ENCODE peak calls at places on chromosomes 6 and 20, in six cellular contexts. H, W, T, J, N and R are unnamed samples.

GRCh38 chr20:36876473-36876833 is 515 bp downstream of the TLDC2 start:
- DNase-seq in H (no peak), W (no peak), T (no peak), J (peak), N (no peak), R (no peak)

GRCh38 chr6:1627884-1628550 is 18.3 kb downstream of the FOXC1 start:
- DNase-seq in H (no peak), W (no peak), T (no peak), J (no peak), N (no peak), R (no peak)

GRCh38 chr20:61635721-61636455 is 383.8 kb downstream of the CDH4 start:
- DNase-seq in H (no peak), W (no peak), T (no peak), J (no peak), N (no peak), R (no peak)

GRCh38 chr6:111631930-111632460 is 26.3 kb upstream of the TRAF3IP2 start:
- DNase-seq in H (no peak), W (no peak), T (no peak), J (no peak), N (no peak), R (no peak)

GRCh38 chr6:85390775-85391174 is 59.1 kb upstream of the NT5E start:
- DNase-seq in H (no peak), W (no peak), T (no peak), J (no peak), N (no peak), R (no peak)

GRCh38 chr6:11083491-11083890 is 10.1 kb upstream of the SMIM13 start:
- DNase-seq in H (no peak), W (no peak), T (no peak), J (no peak), N (no peak), R (no peak)

GRCh38 chr20:1860446-1860845 is 34.8 kb upstream of the SIRPA start:
- DNase-seq in H (no peak), W (no peak), T (no peak), J (no peak), N (no peak), R (no peak)

GRCh38 chr20:34710568-34710839 is 6.4 kb downstream of the TP53INP2 start:
- DNase-seq in H (no peak), W (no peak), T (no peak), J (no peak), N (no peak), R (no peak)

GRCh38 chr6:45415315-45415714 is 37.6 kb upstream of the SUPT3H start:
- DNase-seq in H (no peak), W (no peak), T (no peak), J (no peak), N (no peak), R (no peak)

GRCh38 chr6:81834141-81834621 is 81.7 kb upstream of the TENT5A start:
- DNase-seq in H (no peak), W (no peak), T (no peak), J (no peak), N (no peak), R (no peak)

GRCh38 chr6:100456881-100457220 is 7.9 kb downstream of the SIM1 start:
- DNase-seq in H (no peak), W (no peak), T (no peak), J (no peak), N (no peak), R (no peak)

GRCh38 chr20:1437222-1437904 is 29.3 kb downstream of the NSFL1C start:
- DNase-seq in H (peak), W (peak), T (peak), J (peak), N (peak), R (peak)

GRCh38 chr20:24957326-24957996 is 8.4 kb downstream of the CST7 start:
- DNase-seq in H (no peak), W (no peak), T (no peak), J (peak), N (no peak), R (no peak)

GRCh38 chr6:136772685-136773472 is 19.4 kb downstream of the MAP3K5 start:
- DNase-seq in H (no peak), W (no peak), T (no peak), J (no peak), N (no peak), R (peak)

GRCh38 chr6:4345543-4345942 is 210.2 kb upstream of the ECI2 start:
- DNase-seq in H (no peak), W (no peak), T (no peak), J (no peak), N (no peak), R (no peak)

GRCh38 chr20:55095745-55096450 is 620.5 kb downstream of the DOK5 start:
- DNase-seq in H (no peak), W (no peak), T (no peak), J (no peak), N (no peak), R (no peak)

GRCh38 chr6:139126255-139126654 is 8.6 kb upstream of the HECA start:
- DNase-seq in H (no peak), W (no peak), T (no peak), J (no peak), N (no peak), R (no peak)

GRCh38 chr6:7726416-7727149 is 684 bp downstream of the BMP6 start:
- DNase-seq in H (peak), W (no peak), T (no peak), J (no peak), N (no peak), R (peak)

GRCh38 chr20:1423625-1424106 is 30.8 kb upstream of the FKBP1A start:
- DNase-seq in H (no peak), W (no peak), T (no peak), J (peak), N (peak), R (no peak)

GRCh38 chr6:11324453-11325023 is 92.1 kb upstream of the NEDD9 start:
- DNase-seq in H (peak), W (no peak), T (no peak), J (no peak), N (no peak), R (peak)

GRCh38 chr6:100464162-100464851 is 414 bp downstream of the SIM1 start:
- DNase-seq in H (no peak), W (no peak), T (no peak), J (no peak), N (peak), R (no peak)

GRCh38 chr6:26555505-26556262 is 17.5 kb downstream of the HMGN4 start:
- DNase-seq in H (no peak), W (no peak), T (no peak), J (no peak), N (no peak), R (no peak)

GRCh38 chr20:48760403-48760889 is 67.4 kb downstream of the PREX1 start:
- DNase-seq in H (peak), W (peak), T (peak), J (no peak), N (peak), R (peak)

GRCh38 chr20:61756446-61756845 is 309.2 kb downstream of the TAF4 start:
- DNase-seq in H (no peak), W (no peak), T (no peak), J (peak), N (no peak), R (no peak)

GRCh38 chr6:68901044-68901443 is 266.0 kb downstream of the ADGRB3 start:
- DNase-seq in H (no peak), W (no peak), T (no peak), J (no peak), N (no peak), R (no peak)

GRCh38 chr6:109491207-109491938 is 8.4 kb upstream of the ZBTB24 start:
- DNase-seq in H (no peak), W (no peak), T (peak), J (no peak), N (no peak), R (peak)